ENCODE peak calls at places on chromosomes 1 and 21, in nine cellular contexts. One of them, this sample, is unnamed.

GRCh38 chr1:39639333-39640130 is at the start of gene HEYL:
- DNase-seq in bronchial epithelial cell: peak
- DNase-seq in colonic mucosa: peak
- DNase-seq in AG09319: no peak
- DNase-seq in GM10248: peak
- DNase-seq in IMR-90: peak
- DNase-seq in fibroblast of pulmonary artery: peak
- DNase-seq in upper lobe of right lung: peak
- DNase-seq in D721Med: peak
- DNase-seq in this sample: no peak

GRCh38 chr1:162359523-162360236 is 17.0 kb downstream of the SPATA46 start:
- DNase-seq in bronchial epithelial cell: no peak
- DNase-seq in AG09319: no peak
- DNase-seq in fibroblast of pulmonary artery: no peak
- DNase-seq in IMR-90: no peak
- DNase-seq in GM10248: no peak
- DNase-seq in colonic mucosa: peak
- DNase-seq in D721Med: no peak
- DNase-seq in upper lobe of right lung: no peak
- DNase-seq in this sample: no peak

GRCh38 chr1:95744731-95745130 is 510.7 kb downstream of the RWDD3 start:
- DNase-seq in GM10248: no peak
- DNase-seq in fibroblast of pulmonary artery: no peak
- DNase-seq in D721Med: no peak
- DNase-seq in colonic mucosa: no peak
- DNase-seq in IMR-90: no peak
- DNase-seq in AG09319: no peak
- DNase-seq in upper lobe of right lung: no peak
- DNase-seq in bronchial epithelial cell: no peak
- DNase-seq in this sample: no peak

GRCh38 chr1:56377407-56377806 is 202.0 kb downstream of the PLPP3 start:
- DNase-seq in IMR-90: no peak
- DNase-seq in GM10248: no peak
- DNase-seq in colonic mucosa: no peak
- DNase-seq in fibroblast of pulmonary artery: no peak
- DNase-seq in D721Med: no peak
- DNase-seq in upper lobe of right lung: no peak
- DNase-seq in AG09319: no peak
- DNase-seq in bronchial epithelial cell: no peak
- DNase-seq in this sample: no peak

GRCh38 chr1:52739699-52740467 is 13.6 kb downstream of the ZYG11B start:
- DNase-seq in IMR-90: no peak
- DNase-seq in colonic mucosa: no peak
- DNase-seq in bronchial epithelial cell: no peak
- DNase-seq in upper lobe of right lung: no peak
- DNase-seq in GM10248: no peak
- DNase-seq in D721Med: no peak
- DNase-seq in AG09319: no peak
- DNase-seq in fibroblast of pulmonary artery: no peak
- DNase-seq in this sample: no peak

GRCh38 chr21:43727571-43728466 is 8.9 kb downstream of the PDXK start:
- DNase-seq in IMR-90: peak
- DNase-seq in upper lobe of right lung: peak
- DNase-seq in AG09319: no peak
- DNase-seq in colonic mucosa: no peak
- DNase-seq in fibroblast of pulmonary artery: no peak
- DNase-seq in bronchial epithelial cell: no peak
- DNase-seq in GM10248: no peak
- DNase-seq in D721Med: no peak
- DNase-seq in this sample: no peak

GRCh38 chr1:119008483-119009299 is 20.5 kb upstream of the TBX15 start:
- DNase-seq in IMR-90: peak
- DNase-seq in GM10248: peak
- DNase-seq in colonic mucosa: peak
- DNase-seq in fibroblast of pulmonary artery: peak
- DNase-seq in upper lobe of right lung: no peak
- DNase-seq in AG09319: no peak
- DNase-seq in D721Med: no peak
- DNase-seq in bronchial epithelial cell: peak
- DNase-seq in this sample: no peak

GRCh38 chr1:78839704-78840277 is 166.7 kb downstream of the ADGRL4 start:
- DNase-seq in D721Med: no peak
- DNase-seq in IMR-90: peak
- DNase-seq in colonic mucosa: peak
- DNase-seq in fibroblast of pulmonary artery: peak
- DNase-seq in bronchial epithelial cell: peak
- DNase-seq in AG09319: no peak
- DNase-seq in upper lobe of right lung: no peak
- DNase-seq in GM10248: peak
- DNase-seq in this sample: no peak

GRCh38 chr1:24849653-24850295 is 80.3 kb downstream of the RUNX3 start:
- DNase-seq in AG09319: no peak
- DNase-seq in bronchial epithelial cell: peak
- DNase-seq in upper lobe of right lung: no peak
- DNase-seq in D721Med: no peak
- DNase-seq in IMR-90: peak
- DNase-seq in GM10248: peak
- DNase-seq in colonic mucosa: peak
- DNase-seq in fibroblast of pulmonary artery: peak
- DNase-seq in this sample: no peak

GRCh38 chr1:213330281-213330680 is 279.2 kb downstream of the RPS6KC1 start:
- DNase-seq in GM10248: no peak
- DNase-seq in D721Med: no peak
- DNase-seq in bronchial epithelial cell: no peak
- DNase-seq in colonic mucosa: no peak
- DNase-seq in fibroblast of pulmonary artery: no peak
- DNase-seq in AG09319: no peak
- DNase-seq in upper lobe of right lung: no peak
- DNase-seq in IMR-90: no peak
- DNase-seq in this sample: no peak

GRCh38 chr1:197182716-197183115 is 36.2 kb upstream of the ASPM start:
- DNase-seq in AG09319: no peak
- DNase-seq in upper lobe of right lung: no peak
- DNase-seq in IMR-90: no peak
- DNase-seq in bronchial epithelial cell: no peak
- DNase-seq in D721Med: no peak
- DNase-seq in GM10248: no peak
- DNase-seq in colonic mucosa: no peak
- DNase-seq in fibroblast of pulmonary artery: no peak
- DNase-seq in this sample: no peak

GRCh38 chr1:197178998-197179397 is 32.5 kb upstream of the ASPM start:
- DNase-seq in fibroblast of pulmonary artery: peak
- DNase-seq in IMR-90: peak
- DNase-seq in colonic mucosa: no peak
- DNase-seq in D721Med: no peak
- DNase-seq in bronchial epithelial cell: no peak
- DNase-seq in GM10248: no peak
- DNase-seq in upper lobe of right lung: no peak
- DNase-seq in AG09319: no peak
- DNase-seq in this sample: no peak

GRCh38 chr1:197183195-197183748 is 36.8 kb upstream of the ASPM start:
- DNase-seq in D721Med: no peak
- DNase-seq in fibroblast of pulmonary artery: no peak
- DNase-seq in GM10248: no peak
- DNase-seq in AG09319: no peak
- DNase-seq in bronchial epithelial cell: no peak
- DNase-seq in colonic mucosa: no peak
- DNase-seq in upper lobe of right lung: no peak
- DNase-seq in IMR-90: no peak
- DNase-seq in this sample: no peak

GRCh38 chr1:197181982-197182381 is 35.5 kb upstream of the ASPM start:
- DNase-seq in GM10248: peak
- DNase-seq in IMR-90: no peak
- DNase-seq in colonic mucosa: no peak
- DNase-seq in D721Med: no peak
- DNase-seq in fibroblast of pulmonary artery: no peak
- DNase-seq in upper lobe of right lung: no peak
- DNase-seq in AG09319: no peak
- DNase-seq in bronchial epithelial cell: no peak
- DNase-seq in this sample: no peak

GRCh38 chr1:197180252-197180878 is 33.9 kb upstream of the ASPM start:
- DNase-seq in bronchial epithelial cell: peak
- DNase-seq in AG09319: no peak
- DNase-seq in upper lobe of right lung: no peak
- DNase-seq in IMR-90: peak
- DNase-seq in colonic mucosa: no peak
- DNase-seq in D721Med: no peak
- DNase-seq in fibroblast of pulmonary artery: peak
- DNase-seq in GM10248: peak
- DNase-seq in this sample: no peak
- TF ChIP-seq CTCF in bronchial epithelial cell: peak
- TF ChIP-seq CTCF in AG09319: peak
- TF ChIP-seq CTCF in upper lobe of right lung: peak
- TF ChIP-seq CTCF in IMR-90: peak
- TF ChIP-seq CTCF in colonic mucosa: peak
- TF ChIP-seq CTCF in D721Med: peak
- TF ChIP-seq CTCF in fibroblast of pulmonary artery: peak
- TF ChIP-seq CTCF in GM10248: peak
- TF ChIP-seq CTCF in this sample: peak

GRCh38 chr1:244751271-244751895 is 84.1 kb upstream of the COX20 start:
- DNase-seq in IMR-90: no peak
- DNase-seq in upper lobe of right lung: peak
- DNase-seq in GM10248: no peak
- DNase-seq in fibroblast of pulmonary artery: no peak
- DNase-seq in D721Med: no peak
- DNase-seq in AG09319: no peak
- DNase-seq in bronchial epithelial cell: no peak
- DNase-seq in colonic mucosa: no peak
- DNase-seq in this sample: no peak

GRCh38 chr1:244758700-244759099 is 76.8 kb upstream of the COX20 start:
- DNase-seq in AG09319: no peak
- DNase-seq in upper lobe of right lung: no peak
- DNase-seq in bronchial epithelial cell: no peak
- DNase-seq in colonic mucosa: no peak
- DNase-seq in D721Med: no peak
- DNase-seq in fibroblast of pulmonary artery: no peak
- DNase-seq in IMR-90: no peak
- DNase-seq in GM10248: no peak
- DNase-seq in this sample: no peak

GRCh38 chr1:244759158-244759557 is 76.3 kb upstream of the COX20 start:
- DNase-seq in fibroblast of pulmonary artery: no peak
- DNase-seq in AG09319: no peak
- DNase-seq in colonic mucosa: no peak
- DNase-seq in bronchial epithelial cell: no peak
- DNase-seq in GM10248: no peak
- DNase-seq in upper lobe of right lung: no peak
- DNase-seq in D721Med: no peak
- DNase-seq in IMR-90: no peak
- DNase-seq in this sample: no peak

GRCh38 chr1:244757091-244757939 is 78.1 kb upstream of the COX20 start:
- DNase-seq in bronchial epithelial cell: peak
- DNase-seq in AG09319: no peak
- DNase-seq in colonic mucosa: no peak
- DNase-seq in D721Med: no peak
- DNase-seq in fibroblast of pulmonary artery: peak
- DNase-seq in IMR-90: peak
- DNase-seq in upper lobe of right lung: no peak
- DNase-seq in GM10248: no peak
- DNase-seq in this sample: no peak

GRCh38 chr1:244755673-244756072 is 79.8 kb upstream of the COX20 start:
- DNase-seq in AG09319: no peak
- DNase-seq in D721Med: no peak
- DNase-seq in fibroblast of pulmonary artery: no peak
- DNase-seq in GM10248: no peak
- DNase-seq in upper lobe of right lung: no peak
- DNase-seq in bronchial epithelial cell: no peak
- DNase-seq in colonic mucosa: no peak
- DNase-seq in IMR-90: no peak
- DNase-seq in this sample: no peak
- TF ChIP-seq CTCF in AG09319: no peak
- TF ChIP-seq CTCF in D721Med: no peak
- TF ChIP-seq CTCF in fibroblast of pulmonary artery: no peak
- TF ChIP-seq CTCF in GM10248: no peak
- TF ChIP-seq CTCF in upper lobe of right lung: no peak
- TF ChIP-seq CTCF in bronchial epithelial cell: no peak
- TF ChIP-seq CTCF in colonic mucosa: no peak
- TF ChIP-seq CTCF in IMR-90: no peak
- TF ChIP-seq CTCF in this sample: no peak

DNA sequence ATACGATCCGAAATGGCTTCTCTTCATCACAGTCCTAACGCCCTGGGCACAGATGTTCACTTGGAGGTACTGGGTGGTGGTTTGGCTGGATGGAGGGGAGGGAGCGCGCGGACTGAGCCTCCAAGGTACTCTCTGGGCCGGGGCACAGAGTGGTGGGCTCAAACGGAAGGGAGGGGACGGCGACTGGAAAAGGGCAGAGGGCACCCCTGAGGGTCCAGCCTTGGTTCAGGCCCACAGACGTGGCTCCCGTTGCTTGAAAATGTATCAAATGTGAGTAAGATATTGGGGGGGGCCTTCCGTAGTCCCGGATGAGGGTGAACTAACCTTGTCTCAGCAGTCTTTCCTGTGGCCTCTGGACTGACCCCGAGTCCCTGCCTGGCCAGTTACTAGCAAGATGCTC is 463 bp downstream of the IL12RB2 start:
- DNase-seq in upper lobe of right lung: no peak
- DNase-seq in D721Med: no peak
- DNase-seq in fibroblast of pulmonary artery: no peak
- DNase-seq in GM10248: no peak
- DNase-seq in AG09319: no peak
- DNase-seq in IMR-90: no peak
- DNase-seq in bronchial epithelial cell: no peak
- DNase-seq in colonic mucosa: no peak
- DNase-seq in this sample: no peak
- TF ChIP-seq CTCF in upper lobe of right lung: no peak
- TF ChIP-seq CTCF in D721Med: no peak
- TF ChIP-seq CTCF in fibroblast of pulmonary artery: no peak
- TF ChIP-seq CTCF in GM10248: no peak
- TF ChIP-seq CTCF in AG09319: no peak
- TF ChIP-seq CTCF in IMR-90: no peak
- TF ChIP-seq CTCF in bronchial epithelial cell: no peak
- TF ChIP-seq CTCF in colonic mucosa: no peak
- TF ChIP-seq CTCF in this sample: no peak

GRCh38 chr1:9687876-9688582 is 36.5 kb downstream of the PIK3CD start:
- DNase-seq in D721Med: no peak
- DNase-seq in upper lobe of right lung: peak
- DNase-seq in GM10248: no peak
- DNase-seq in AG09319: no peak
- DNase-seq in colonic mucosa: peak
- DNase-seq in IMR-90: peak
- DNase-seq in fibroblast of pulmonary artery: peak
- DNase-seq in bronchial epithelial cell: no peak
- DNase-seq in this sample: no peak

GRCh38 chr1:9688599-9688998 is 37.1 kb downstream of the PIK3CD start:
- DNase-seq in colonic mucosa: no peak
- DNase-seq in D721Med: no peak
- DNase-seq in upper lobe of right lung: no peak
- DNase-seq in AG09319: no peak
- DNase-seq in fibroblast of pulmonary artery: no peak
- DNase-seq in bronchial epithelial cell: no peak
- DNase-seq in IMR-90: no peak
- DNase-seq in GM10248: no peak
- DNase-seq in this sample: no peak

GRCh38 chr1:9685833-9686232 is 34.3 kb downstream of the PIK3CD start:
- DNase-seq in upper lobe of right lung: no peak
- DNase-seq in GM10248: no peak
- DNase-seq in D721Med: no peak
- DNase-seq in IMR-90: no peak
- DNase-seq in fibroblast of pulmonary artery: no peak
- DNase-seq in bronchial epithelial cell: peak
- DNase-seq in colonic mucosa: no peak
- DNase-seq in AG09319: no peak
- DNase-seq in this sample: no peak

GRCh38 chr1:9689011-9689706 is 37.6 kb downstream of the PIK3CD start:
- DNase-seq in colonic mucosa: peak
- DNase-seq in upper lobe of right lung: peak
- DNase-seq in AG09319: no peak
- DNase-seq in IMR-90: peak
- DNase-seq in fibroblast of pulmonary artery: peak
- DNase-seq in GM10248: peak
- DNase-seq in bronchial epithelial cell: peak
- DNase-seq in D721Med: peak
- DNase-seq in this sample: peak

GRCh38 chr1:9687120-9687875 is 35.8 kb downstream of the PIK3CD start:
- DNase-seq in D721Med: peak
- DNase-seq in IMR-90: peak
- DNase-seq in GM10248: peak
- DNase-seq in fibroblast of pulmonary artery: peak
- DNase-seq in upper lobe of right lung: peak
- DNase-seq in bronchial epithelial cell: peak
- DNase-seq in colonic mucosa: peak
- DNase-seq in AG09319: no peak
- DNase-seq in this sample: peak
- TF ChIP-seq CTCF in D721Med: no peak
- TF ChIP-seq CTCF in IMR-90: peak
- TF ChIP-seq CTCF in GM10248: peak
- TF ChIP-seq CTCF in fibroblast of pulmonary artery: no peak
- TF ChIP-seq CTCF in upper lobe of right lung: no peak
- TF ChIP-seq CTCF in bronchial epithelial cell: no peak
- TF ChIP-seq CTCF in colonic mucosa: no peak
- TF ChIP-seq CTCF in AG09319: no peak
- TF ChIP-seq CTCF in this sample: no peak

This sample was measured in RWPE2.